ENCODE peak calls at places on chromosomes 3 and 15, in seven cellular contexts. E, T, W, I, U, Y and R are unnamed samples.

GRCh38 chr3:190972196-190972595 is 109.7 kb upstream of the GMNC start:
- DNase-seq in E (no peak), T (no peak), W (no peak), I (no peak), U (no peak), Y (no peak), R (no peak)

GRCh38 chr15:25175789-25176615 is 221.2 kb downstream of the SNRPN start:
- DNase-seq in E (no peak), T (no peak), W (no peak), I (peak), U (no peak), Y (no peak), R (no peak)

GRCh38 chr15:32029409-32029861 is 880 bp upstream of the CHRNA7 start:
- DNase-seq in E (no peak), T (peak), W (no peak), I (peak), U (no peak), Y (peak), R (no peak)

GRCh38 chr3:157160652-157161480 is 919 bp upstream of the CCNL1 start:
- DNase-seq in E (peak), T (peak), W (peak), I (peak), U (peak), Y (peak), R (peak)

GRCh38 chr15:51801391-51801835 is 28.0 kb upstream of the TMOD3 start:
- DNase-seq in E (no peak), T (peak), W (no peak), I (no peak), U (peak), Y (peak), R (no peak)

GRCh38 chr3:76497636-76498035 is 542.3 kb upstream of the ROBO2 start:
- DNase-seq in E (no peak), T (no peak), W (peak), I (no peak), U (peak), Y (no peak), R (no peak)

GRCh38 chr3:173440431-173440990 is 43.0 kb downstream of the NLGN1 start:
- DNase-seq in E (no peak), T (no peak), W (no peak), I (no peak), U (no peak), Y (no peak), R (no peak)

GRCh38 chr3:35291837-35292236 is 347.5 kb upstream of the ARPP21 start:
- DNase-seq in E (no peak), T (no peak), W (no peak), I (no peak), U (no peak), Y (no peak), R (no peak)

GRCh38 chr3:46905661-46906451 is 28.3 kb downstream of the PTH1R start:
- DNase-seq in E (no peak), T (no peak), W (no peak), I (peak), U (no peak), Y (no peak), R (no peak)

GRCh38 chr3:139281512-139282196 is 62.2 kb upstream of the MRPS22 start:
- DNase-seq in E (no peak), T (no peak), W (no peak), I (no peak), U (no peak), Y (no peak), R (no peak)
- H3K4me3 ChIP-seq in E (no peak), T (no peak), W (no peak), I (no peak), U (no peak), Y (no peak), R (no peak)

DNA sequence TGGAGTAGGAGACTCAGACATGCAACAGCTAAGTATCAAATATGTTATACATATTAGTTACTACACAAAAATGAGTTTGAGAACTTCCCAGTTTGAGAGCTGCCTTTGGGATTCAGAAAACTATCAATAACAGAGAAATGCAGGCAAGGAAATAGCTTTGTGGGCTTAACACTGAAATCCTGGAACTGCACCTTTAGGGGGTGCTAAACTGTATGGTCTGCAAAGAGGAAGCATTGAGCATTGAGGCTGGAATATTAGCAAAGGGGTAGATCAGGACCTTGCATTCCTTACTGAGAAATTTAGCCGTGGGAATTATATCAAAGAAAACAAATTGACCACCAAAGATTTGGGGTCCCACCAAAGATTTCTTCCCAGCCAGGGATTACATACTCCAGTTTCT is 580.0 kb downstream of the ZNF385D start:
- DNase-seq in E (no peak), T (peak), W (no peak), I (no peak), U (peak), Y (peak), R (no peak)
- TF ChIP-seq CTCF in E (no peak), T (peak), W (peak), I (no peak), U (peak), Y (peak), R (peak)

GRCh38 chr3:134313839-134314587 is 60.2 kb downstream of the AMOTL2 start:
- DNase-seq in E (no peak), T (no peak), W (no peak), I (no peak), U (no peak), Y (no peak), R (no peak)

GRCh38 chr3:134311693-134312071 is 61.0 kb upstream of the RYK start:
- DNase-seq in E (no peak), T (no peak), W (no peak), I (no peak), U (no peak), Y (no peak), R (no peak)

GRCh38 chr3:134311265-134311664 is 60.6 kb upstream of the RYK start:
- DNase-seq in E (no peak), T (no peak), W (no peak), I (no peak), U (no peak), Y (no peak), R (no peak)

GRCh38 chr3:134312873-134313838 is 61.1 kb downstream of the AMOTL2 start:
- DNase-seq in E (no peak), T (peak), W (no peak), I (peak), U (peak), Y (no peak), R (no peak)

DNA sequence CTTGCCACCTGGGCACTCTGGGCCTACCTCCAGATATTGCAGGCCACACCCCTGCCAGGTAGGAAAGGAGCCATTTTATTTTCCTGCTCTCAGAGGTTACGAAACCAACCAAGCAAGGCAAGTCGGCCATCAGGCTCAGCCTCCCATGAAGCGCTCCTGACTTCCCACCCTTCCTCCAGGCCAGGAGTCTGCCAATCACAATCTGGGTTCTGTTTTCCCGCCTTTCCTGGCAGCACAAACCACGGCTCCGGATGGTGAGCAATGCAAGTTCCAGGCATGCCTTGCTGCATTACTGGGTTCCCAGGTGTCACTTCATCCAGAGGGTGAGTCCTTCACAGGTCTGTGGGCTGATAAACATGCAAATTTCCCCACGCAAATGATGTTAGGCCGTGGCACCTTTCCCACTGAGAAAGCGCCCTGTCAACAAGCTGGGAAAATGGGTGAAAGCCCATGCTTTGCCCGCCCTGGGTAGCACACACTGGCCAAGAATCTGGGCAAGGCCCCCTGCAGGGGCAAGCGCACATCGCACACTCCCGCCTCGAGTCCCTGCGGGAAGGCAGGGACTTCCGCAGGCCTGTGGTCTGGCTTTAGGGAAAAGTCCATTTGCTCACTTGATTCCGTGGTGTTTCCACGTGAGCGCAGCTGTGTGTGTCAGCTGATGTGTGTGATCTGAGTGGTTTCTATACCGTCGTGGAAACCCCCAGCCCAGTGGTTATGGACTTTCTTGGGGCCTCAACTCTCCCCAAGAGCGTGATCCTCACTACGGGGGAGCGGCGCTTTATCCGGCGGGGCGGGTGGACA is 61.6 kb upstream of the RYK start:
- DNase-seq in E (no peak), T (peak), W (no peak), I (peak), U (no peak), Y (peak), R (no peak)
- H3K4me3 ChIP-seq in E (no peak), T (no peak), W (no peak), I (peak), U (no peak), Y (no peak), R (no peak)

GRCh38 chr3:55723653-55724406 is 236.7 kb upstream of the WNT5A start:
- DNase-seq in E (no peak), T (no peak), W (no peak), I (no peak), U (no peak), Y (peak), R (no peak)
- TF ChIP-seq CTCF in E (no peak), T (no peak), W (no peak), I (no peak), U (no peak), Y (peak), R (peak)

GRCh38 chr3:39149498-39150169 is 3.8 kb downstream of the CSRNP1 start:
- DNase-seq in E (no peak), T (no peak), W (no peak), I (no peak), U (no peak), Y (no peak), R (no peak)

GRCh38 chr3:39148116-39149058 is 5.0 kb downstream of the CSRNP1 start:
- DNase-seq in E (no peak), T (peak), W (no peak), I (no peak), U (peak), Y (peak), R (no peak)

GRCh38 chr3:39150170-39150802 is 3.1 kb downstream of the CSRNP1 start:
- DNase-seq in E (no peak), T (peak), W (no peak), I (no peak), U (no peak), Y (no peak), R (no peak)

GRCh38 chr3:39147711-39148115 is 5.7 kb downstream of the CSRNP1 start:
- DNase-seq in E (no peak), T (peak), W (no peak), I (no peak), U (peak), Y (peak), R (no peak)

GRCh38 chr3:39149059-39149455 is 4.3 kb downstream of the CSRNP1 start:
- DNase-seq in E (no peak), T (no peak), W (no peak), I (no peak), U (no peak), Y (peak), R (no peak)
- H3K4me3 ChIP-seq in E (peak), T (no peak), W (no peak), I (peak), U (no peak), Y (peak), R (no peak)

DNA sequence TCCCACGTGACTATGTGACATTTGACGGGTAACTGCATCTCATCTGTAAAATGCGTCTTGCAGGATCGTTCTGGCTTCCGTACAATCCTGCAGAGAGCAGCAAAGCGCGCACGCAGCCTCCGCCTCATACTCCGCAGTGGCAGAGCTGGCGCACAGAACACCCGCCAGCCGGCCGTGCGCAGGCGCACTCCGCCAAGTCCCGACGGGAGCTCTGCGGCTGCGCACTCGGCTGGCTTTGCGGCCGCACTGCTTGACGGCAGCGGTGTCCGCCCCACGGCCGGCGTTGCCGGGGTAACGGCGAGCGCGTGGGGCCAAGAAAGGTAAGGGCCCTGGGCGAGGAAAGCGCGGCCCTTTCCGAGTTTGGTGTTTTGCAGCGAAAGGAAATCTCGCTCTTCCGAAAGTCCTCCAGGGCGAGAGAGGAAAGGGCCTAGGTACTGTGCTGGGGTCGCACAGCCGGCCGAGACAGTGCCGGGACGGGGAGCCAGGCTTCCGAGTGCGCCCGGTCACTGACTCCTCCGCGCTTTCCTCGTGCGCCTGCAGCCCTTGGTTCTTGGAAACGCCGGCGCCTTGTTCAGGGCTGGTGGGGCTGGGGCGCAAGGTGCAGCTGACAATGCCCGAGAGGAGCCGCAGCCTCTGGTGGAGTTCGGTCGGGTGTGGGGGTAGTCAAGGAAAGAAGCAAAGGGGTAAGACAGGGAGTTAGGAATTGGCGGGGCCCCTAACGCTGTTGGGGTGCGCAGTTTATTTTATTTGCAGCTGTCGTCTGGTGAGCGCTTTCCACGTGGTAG is at the start of gene TSEN2:
- DNase-seq in E (peak), T (peak), W (peak), I (peak), U (peak), Y (peak), R (peak)
- TF ChIP-seq CTCF in E (no peak), T (peak), W (peak), I (peak), U (peak), Y (no peak), R (peak)

DNA sequence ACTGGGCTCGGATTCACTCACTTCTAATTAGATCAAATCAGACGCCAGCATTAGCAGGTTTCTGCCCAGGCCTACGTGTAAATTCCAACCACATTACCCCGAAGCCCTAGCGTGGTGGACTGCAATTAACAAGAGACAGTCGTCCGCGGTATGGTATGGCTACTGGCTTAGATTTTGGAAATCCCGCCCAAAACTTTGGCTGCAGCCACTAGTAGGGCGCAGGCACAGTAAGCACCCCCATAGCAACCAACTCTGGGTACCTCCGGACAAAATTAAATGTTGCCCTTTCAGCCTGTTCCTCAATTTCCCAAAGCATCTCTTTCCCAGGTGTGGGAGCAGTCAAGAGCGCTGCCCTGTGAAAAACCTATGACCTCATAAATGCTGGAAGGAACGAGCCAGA is 732 bp downstream of the RARRES1 start:
- DNase-seq in E (no peak), T (no peak), W (no peak), I (no peak), U (no peak), Y (no peak), R (no peak)
- H3K4me3 ChIP-seq in E (peak), T (peak), W (peak), I (peak), U (peak), Y (peak), R (peak)

GRCh38 chr15:49227602-49228001 is 57.6 kb downstream of the GALK2 start:
- DNase-seq in E (no peak), T (no peak), W (no peak), I (no peak), U (no peak), Y (no peak), R (no peak)

GRCh38 chr15:49223536-49224274 is 53.7 kb downstream of the GALK2 start:
- DNase-seq in E (no peak), T (peak), W (no peak), I (no peak), U (peak), Y (no peak), R (no peak)

GRCh38 chr15:49229922-49230321 is 59.9 kb downstream of the GALK2 start:
- DNase-seq in E (no peak), T (no peak), W (no peak), I (no peak), U (no peak), Y (no peak), R (no peak)

DNA sequence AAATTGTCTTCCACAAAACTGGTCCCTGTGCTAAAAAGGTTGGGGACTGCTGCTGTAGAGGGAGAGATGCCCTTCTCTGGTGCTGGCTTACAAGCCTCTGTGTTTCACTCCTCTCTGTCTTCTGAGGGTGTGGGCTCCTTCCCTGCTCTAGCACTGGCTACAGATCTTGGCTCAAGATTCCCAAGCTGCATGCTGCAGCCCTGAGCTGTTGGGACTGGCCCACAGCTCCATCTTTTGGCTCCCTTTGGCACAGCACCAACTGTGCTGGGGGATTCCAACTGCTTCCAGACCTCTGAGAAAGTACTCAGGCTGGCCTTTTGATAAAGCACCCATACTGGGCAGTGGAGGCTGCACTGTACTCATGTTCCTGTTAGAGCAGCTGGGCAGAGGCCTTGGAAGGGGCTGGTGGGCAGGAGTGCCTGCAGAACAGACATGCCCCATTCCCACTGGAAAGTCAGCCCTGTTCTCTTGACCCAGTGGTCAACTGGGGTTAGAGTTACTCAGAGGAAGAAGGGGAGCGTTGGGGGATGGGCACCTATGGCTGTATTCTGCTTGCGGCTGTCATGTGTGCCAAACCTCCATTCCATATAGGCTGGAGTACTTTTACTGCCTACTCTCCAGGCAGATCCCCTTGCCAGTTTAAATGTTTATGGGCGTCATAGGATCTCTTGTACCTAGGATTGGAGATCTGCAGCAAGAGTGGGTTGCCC is 55.7 kb downstream of the GALK2 start:
- DNase-seq in E (no peak), T (peak), W (no peak), I (no peak), U (peak), Y (no peak), R (no peak)
- TF ChIP-seq CTCF in E (no peak), T (peak), W (peak), I (no peak), U (peak), Y (no peak), R (no peak)

GRCh38 chr3:71754610-71755253 is 1.1 kb downstream of the GPR27 start:
- DNase-seq in E (no peak), T (no peak), W (no peak), I (peak), U (no peak), Y (no peak), R (no peak)
- H3K4me3 ChIP-seq in E (peak), T (peak), W (no peak), I (peak), U (no peak), Y (no peak), R (no peak)

GRCh38 chr15:88718731-88719130 is 79.9 kb downstream of the ISG20 start:
- DNase-seq in E (no peak), T (no peak), W (no peak), I (no peak), U (no peak), Y (no peak), R (no peak)

GRCh38 chr15:88711806-88712205 is 73.0 kb downstream of the ISG20 start:
- DNase-seq in E (no peak), T (no peak), W (no peak), I (no peak), U (no peak), Y (no peak), R (no peak)

GRCh38 chr15:88717342-88718017 is 78.7 kb downstream of the ISG20 start:
- DNase-seq in E (no peak), T (no peak), W (no peak), I (no peak), U (no peak), Y (no peak), R (no peak)

GRCh38 chr15:88716543-88717341 is 77.9 kb downstream of the ISG20 start:
- DNase-seq in E (no peak), T (no peak), W (no peak), I (no peak), U (no peak), Y (no peak), R (no peak)

GRCh38 chr15:88714782-88715372 is 76.1 kb downstream of the ISG20 start:
- DNase-seq in E (no peak), T (no peak), W (no peak), I (no peak), U (no peak), Y (no peak), R (no peak)
- TF ChIP-seq CTCF in E (no peak), T (no peak), W (no peak), I (no peak), U (no peak), Y (no peak), R (no peak)